ENCODE peak calls at places on chromosome 10, in ten cellular contexts. C, H, A, P, G, Y, D, F, L and Z are unnamed samples.

GRCh38 chr10:112950714-112951348 is 784 bp downstream of the TCF7L2 start:
- DNase-seq in H (peak; percentile 50), F (no peak), L (peak; percentile 43), Y (no peak), A (no peak), G (no peak), D (peak; percentile 36), P (no peak), C (peak; percentile 52), Z (peak; percentile 46)

GRCh38 chr10:1293636-1294440 is 237.7 kb downstream of the WDR37 start:
- DNase-seq in C (no peak), H (no peak), L (no peak), A (no peak), D (no peak), Y (no peak), P (no peak), F (no peak), G (no peak), Z (no peak)

GRCh38 chr10:69807122-69807521 is 5.4 kb downstream of the COL13A1 start:
- DNase-seq in Y (no peak), G (no peak), C (no peak), H (no peak), F (no peak), L (peak; percentile 92), D (no peak), A (no peak), P (peak; percentile 41), Z (no peak)

GRCh38 chr10:122648599-122649428 is 50.8 kb downstream of the C10orf120 start:
- DNase-seq in D (peak; percentile 54), G (peak; percentile 44), A (no peak), Y (no peak), L (peak; percentile 6), F (no peak), P (no peak), C (peak; percentile 33), H (no peak), Z (no peak)

GRCh38 chr10:100725041-100725440 is 20.3 kb upstream of the PAX2 start:
- DNase-seq in Y (no peak), G (no peak), C (no peak), A (no peak), H (no peak), D (no peak), L (peak; percentile 60), P (no peak), F (no peak), Z (no peak)

GRCh38 chr10:18260308-18260971 is 120.2 kb downstream of the CACNB2 start:
- DNase-seq in C (no peak), P (no peak), L (peak; percentile 8), Y (no peak), H (no peak), G (no peak), A (no peak), F (no peak), D (no peak), Z (no peak)

GRCh38 chr10:61635946-61636345 is 26.8 kb upstream of the CABCOCO1 start:
- DNase-seq in C (no peak), Y (no peak), L (peak; percentile 85), D (no peak), G (no peak), P (no peak), F (no peak), A (no peak), H (no peak), Z (no peak)

GRCh38 chr10:5775705-5776104 is 37.5 kb downstream of the GDI2 start:
- DNase-seq in D (peak; percentile 34), C (peak; percentile 69), P (no peak), L (no peak), G (peak; percentile 32), H (no peak), Y (peak; percentile 15), A (no peak), F (peak; percentile 77), Z (peak; percentile 50)

GRCh38 chr10:103812004-103812403 is 43.4 kb downstream of the SH3PXD2A start:
- DNase-seq in H (no peak), C (no peak), A (no peak), G (peak; percentile 86), Y (no peak), L (no peak), D (no peak), F (no peak), P (no peak), Z (peak; percentile 80)

GRCh38 chr10:132550366-132551092 is 12.9 kb downstream of the INPP5A start:
- DNase-seq in F (no peak), G (peak; percentile 24), H (peak; percentile 12), Y (no peak), C (peak; percentile 51), D (no peak), L (no peak), P (no peak), A (no peak), Z (no peak)

GRCh38 chr10:132554053-132554990 is 16.7 kb downstream of the INPP5A start:
- DNase-seq in A (no peak), H (peak; percentile 14), D (no peak), F (peak; percentile 14), L (no peak), P (no peak), Y (no peak), C (no peak), G (peak; percentile 19), Z (no peak)

GRCh38 chr10:132551093-132551807 is 13.7 kb downstream of the INPP5A start:
- DNase-seq in G (no peak), A (no peak), H (peak; percentile 15), P (no peak), Y (no peak), D (no peak), F (peak; percentile 64), L (no peak), C (peak; percentile 84), Z (peak; percentile 27)

GRCh38 chr10:132549416-132549815 is 11.8 kb downstream of the INPP5A start:
- DNase-seq in L (no peak), F (no peak), C (no peak), Y (no peak), P (no peak), D (no peak), H (peak; percentile 13), G (peak; percentile 24), A (no peak), Z (no peak)

DNA sequence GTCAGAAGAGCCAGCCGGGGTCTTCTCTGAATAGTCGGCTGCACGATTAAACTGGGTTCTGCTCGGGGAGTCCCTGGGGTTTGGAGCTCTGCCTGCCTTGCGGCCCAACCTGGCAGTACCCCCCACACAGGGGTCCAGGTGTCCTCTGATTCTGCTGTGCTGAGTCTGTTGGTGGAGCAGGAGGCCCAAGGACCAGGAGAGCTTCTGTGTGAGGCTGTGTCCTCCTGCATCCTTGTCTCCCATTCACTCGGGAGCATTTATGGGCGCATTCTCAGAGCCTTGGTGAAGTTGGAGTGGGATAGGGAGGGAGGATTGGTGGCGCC is 14.2 kb downstream of the INPP5A start:
- DNase-seq in P (no peak), A (no peak), F (no peak), Y (no peak), L (no peak), H (no peak), G (no peak), C (no peak), D (no peak), Z (peak; percentile 15)
- H3K4me1 ChIP-seq in P (no peaks in the 10 kb centered on the region), A (peaks cover 42% of the 10 kb centered on the region), F (peaks cover 25% of the 10 kb centered on the region), Y (no peaks in the 10 kb centered on the region), L (no peaks in the 10 kb centered on the region), H (peaks cover 22% of the 10 kb centered on the region), G (peaks cover 86% of the 10 kb centered on the region), C (peaks cover 62% of the 10 kb centered on the region), D (peaks cover 67% of the 10 kb centered on the region), Z (no peaks in the 10 kb centered on the region)

GRCh38 chr10:93063977-93064660 is 3.5 kb downstream of the CYP26C1 start:
- DNase-seq in P (no peak), Y (no peak), G (no peak), F (no peak), H (no peak), L (no peak), C (no peak), D (no peak), A (no peak), Z (no peak)

GRCh38 chr10:93064874-93065660 is 4.5 kb downstream of the CYP26C1 start:
- DNase-seq in L (no peak), P (no peak), F (no peak), D (no peak), C (no peak), Y (no peak), G (no peak), A (no peak), H (no peak), Z (no peak)

GRCh38 chr10:93061594-93062498 is 1.2 kb downstream of the CYP26C1 start:
- DNase-seq in L (no peak), Y (no peak), H (no peak), G (no peak), D (no peak), A (no peak), F (no peak), P (no peak), C (no peak), Z (peak; percentile 45)

GRCh38 chr10:93062499-93063216 is 2.1 kb downstream of the CYP26C1 start:
- DNase-seq in A (no peak), G (no peak), F (no peak), Y (no peak), P (no peak), C (no peak), L (no peak), H (no peak), D (peak; percentile 13), Z (peak; percentile 58)

DNA sequence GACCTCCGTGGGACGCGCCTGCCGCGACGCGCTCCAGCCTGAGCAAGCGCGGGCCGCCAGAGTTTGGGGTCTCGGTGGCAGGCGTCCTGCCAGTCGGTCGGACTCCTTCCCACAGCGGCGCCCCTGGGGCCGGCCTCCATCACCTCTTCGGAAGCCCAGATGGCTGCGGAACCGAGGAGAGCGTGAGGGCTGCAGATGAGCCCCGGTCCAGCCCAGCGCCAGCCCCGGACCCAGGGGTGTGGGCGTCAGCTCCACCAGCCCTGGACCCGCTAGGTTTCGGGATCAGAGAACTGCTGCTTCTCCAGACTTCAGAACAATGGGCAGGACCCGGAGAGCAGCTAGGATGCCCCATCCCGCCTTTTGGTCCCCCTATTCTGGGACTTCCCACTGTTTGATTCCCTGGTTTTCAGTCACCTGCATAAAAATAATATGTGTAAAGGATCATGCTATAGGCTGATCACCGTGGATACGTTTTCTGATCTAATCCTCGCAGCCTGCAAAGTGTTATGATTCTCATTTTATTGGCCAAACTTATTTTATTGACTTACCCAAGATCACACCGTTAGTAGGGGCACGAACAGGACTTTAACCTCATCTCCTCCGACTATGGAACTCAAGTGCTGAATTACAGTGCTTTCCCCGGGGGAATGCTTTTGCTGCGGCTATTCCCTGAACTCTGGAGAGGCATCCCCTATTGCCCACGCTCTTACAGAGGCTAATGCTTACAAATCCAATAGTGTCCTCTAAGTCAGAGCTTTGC is 2.8 kb downstream of the CYP26C1 start:
- DNase-seq in D (no peak), Y (no peak), C (no peak), F (no peak), A (no peak), H (no peak), P (no peak), G (no peak), L (no peak), Z (no peak)
- H3K4me3 ChIP-seq in D (peak overlapping the region; percentile 40), Y (peak overlapping the region; percentile 59), C (no peak overlapping the region), F (no peak overlapping the region), A (no peak overlapping the region), H (no peak overlapping the region), P (no peak overlapping the region), G (peak overlapping the region; percentile 18), L (no peak overlapping the region), Z (no peak overlapping the region)

GRCh38 chr10:124366825-124367224 is 51.9 kb downstream of the OAT start:
- DNase-seq in G (no peak), D (no peak), Y (no peak), C (no peak), P (no peak), H (no peak), L (no peak), A (no peak), F (no peak), Z (no peak)
- TF ChIP-seq CTCF in G (no peak), D (no peak), Y (no peak), C (no peak), P (no peak), H (no peak), L (no peak), A (no peak), F (no peak), Z (no peak)

GRCh38 chr10:72309290-72310240 is 35.8 kb downstream of the DDIT4 start:
- DNase-seq in L (no peak), Y (no peak), P (no peak), G (peak; percentile 51), F (no peak), D (peak; percentile 62), A (no peak), H (peak; percentile 63), C (no peak), Z (peak; percentile 76)
- H3K4me1 ChIP-seq in L (peaks cover 25% of the 10 kb centered on the region), Y (no peaks in the 10 kb centered on the region), P (peaks cover 41% of the 10 kb centered on the region), G (peaks cover 38% of the 10 kb centered on the region), F (peaks cover 30% of the 10 kb centered on the region), D (peaks cover 49% of the 10 kb centered on the region), A (peaks cover 30% of the 10 kb centered on the region), H (peaks cover 27% of the 10 kb centered on the region), C (peaks cover 27% of the 10 kb centered on the region), Z (peaks cover 33% of the 10 kb centered on the region)